ENCODE peak calls at places on chromosomes 13 and 19, in seven cellular contexts. B is lung, Q is left ventricle myocardium inferior, A is MG63, Z is AG10803, Y is mucosa of descending colon, G is IMR-90. D is an unnamed sample.

GRCh38 chr19:12331211-12331941 is 2.1 kb downstream of the ZNF563 start:
- DNase-seq in G (no peak), Z (no peak), A (no peak), Q (no peak), Y (no peak), B (no peak), D (no peak)

GRCh38 chr13:50224534-50224933 is 209.3 kb downstream of the KCNRG start:
- DNase-seq in A (no peak), B (no peak), Z (peak), Y (no peak), G (peak), Q (no peak), D (no peak)

GRCh38 chr13:97122381-97122996 is 99.6 kb upstream of the MBNL2 start:
- DNase-seq in Z (peak), A (no peak), Q (no peak), Y (no peak), B (no peak), G (peak), D (peak)

GRCh38 chr19:1496714-1497577 is 6.0 kb downstream of the REEP6 start:
- DNase-seq in A (no peak), Q (no peak), Z (no peak), G (no peak), B (no peak), Y (no peak), D (no peak)

GRCh38 chr13:100301418-100301817 is 212.5 kb downstream of the PCCA start:
- DNase-seq in Q (no peak), Y (no peak), B (no peak), Z (no peak), G (no peak), A (no peak), D (no peak)

GRCh38 chr19:16069813-16070365 is 6.4 kb upstream of the TPM4 start:
- DNase-seq in B (no peak), A (no peak), G (no peak), Q (no peak), Z (no peak), Y (peak), D (no peak)

GRCh38 chr13:72390909-72391308 is 336.5 kb downstream of the MZT1 start:
- DNase-seq in Q (no peak), Y (no peak), G (no peak), Z (peak), B (no peak), A (no peak), D (no peak)

GRCh38 chr19:52007805-52008557 is at the start of gene ZNF615:
- DNase-seq in G (peak), A (peak), B (peak), Q (peak), Z (peak), Y (peak), D (peak)

GRCh38 chr13:99033814-99034213 is 56.0 kb upstream of the DOCK9 start:
- DNase-seq in Q (no peak), Z (peak), A (no peak), B (no peak), Y (no peak), G (peak), D (peak)

GRCh38 chr13:59468396-59468795 is 695.3 kb downstream of the DIAPH3 start:
- DNase-seq in Z (no peak), A (no peak), G (no peak), Y (no peak), B (no peak), Q (no peak), D (no peak)

GRCh38 chr19:46755077-46755852 is 9.0 kb upstream of the STRN4 start:
- DNase-seq in Y (no peak), A (peak), Z (peak), B (no peak), Q (no peak), G (peak), D (peak)

GRCh38 chr13:109776575-109776974 is 9.8 kb downstream of the IRS2 start:
- DNase-seq in Q (no peak), G (peak), Y (no peak), Z (no peak), A (no peak), B (no peak), D (no peak)

GRCh38 chr19:13902993-13903555 is 2.8 kb downstream of the BRME1 start:
- DNase-seq in Z (no peak), Y (no peak), B (no peak), Q (no peak), A (no peak), G (no peak), D (no peak)

GRCh38 chr13:105991622-105992254 is 543.7 kb downstream of the EFNB2 start:
- DNase-seq in B (peak), Y (no peak), Q (no peak), A (peak), Z (peak), G (peak), D (peak)

GRCh38 chr13:27617801-27618411 is 2.4 kb downstream of the LNX2 start:
- DNase-seq in B (peak), Y (no peak), G (no peak), Q (no peak), A (no peak), Z (no peak), D (no peak)

GRCh38 chr13:40657961-40658360 is 8.5 kb downstream of the FOXO1 start:
- DNase-seq in Z (no peak), A (no peak), Q (no peak), B (no peak), G (no peak), Y (no peak), D (no peak)

GRCh38 chr19:16258440-16258903 is 60.8 kb downstream of the AP1M1 start:
- DNase-seq in Y (peak), Z (no peak), Q (peak), A (no peak), B (peak), G (no peak), D (no peak)

GRCh38 chr19:11375143-11375948 is 880 bp downstream of the SWSAP1 start:
- DNase-seq in G (no peak), Y (peak), Q (peak), B (peak), Z (no peak), A (no peak), D (no peak)

GRCh38 chr19:19120308-19121156 is 17.7 kb downstream of the TMEM161A start:
- DNase-seq in G (peak), Z (peak), Y (peak), Q (no peak), B (peak), A (peak), D (peak)

GRCh38 chr19:30063184-30064020 is 121.4 kb downstream of the URI1 start:
- DNase-seq in B (no peak), Z (no peak), Q (no peak), A (no peak), Y (no peak), G (no peak), D (no peak)

GRCh38 chr13:99356216-99357089 is 49.3 kb upstream of the GPR183 start:
- DNase-seq in Z (peak), G (peak), A (no peak), B (no peak), Q (no peak), Y (no peak), D (no peak)

GRCh38 chr19:6765738-6766356 is 1.4 kb downstream of the SH2D3A start:
- DNase-seq in Z (no peak), Q (no peak), A (no peak), B (peak), G (no peak), Y (peak), D (no peak)

GRCh38 chr13:50598338-50598737 is 245.2 kb downstream of the DLEU7 start:
- DNase-seq in A (no peak), G (no peak), Z (no peak), B (no peak), Y (no peak), Q (no peak), D (no peak)

GRCh38 chr13:76239031-76239680 is 603.0 kb downstream of the LMO7 start:
- DNase-seq in B (no peak), Y (no peak), A (no peak), G (no peak), Z (no peak), Q (no peak), D (no peak)

GRCh38 chr19:45444318-45445041 is 20.8 kb upstream of the ERCC1 start:
- DNase-seq in Z (peak), G (peak), Y (peak), Q (peak), B (peak), A (peak), D (peak)

GRCh38 chr13:80574113-80574512 is 233.2 kb upstream of the SPRY2 start:
- DNase-seq in B (no peak), A (no peak), Q (no peak), G (no peak), Y (no peak), Z (no peak), D (peak)

GRCh38 chr19:48826606-48827020 is 9.7 kb downstream of the HSD17B14 start:
- DNase-seq in A (no peak), Z (no peak), Y (no peak), G (no peak), B (peak), Q (no peak), D (no peak)

GRCh38 chr19:55173717-55174409 is 6.2 kb downstream of the SYT5 start:
- DNase-seq in Z (peak), A (peak), G (peak), B (no peak), Y (peak), Q (peak), D (peak)

GRCh38 chr13:95087746-95088305 is 213.4 kb downstream of the ABCC4 start:
- DNase-seq in Y (no peak), G (peak), A (no peak), Z (peak), Q (no peak), B (no peak), D (peak)

GRCh38 chr19:24059572-24060295 is 27.3 kb upstream of the ZNF254 start:
- DNase-seq in Q (no peak), Z (no peak), A (no peak), G (no peak), Y (no peak), B (no peak), D (no peak)

GRCh38 chr13:82011355-82011754 is 1670.4 kb upstream of the SPRY2 start:
- DNase-seq in B (no peak), A (no peak), Q (no peak), Y (no peak), G (no peak), Z (no peak), D (no peak)

GRCh38 chr19:5395541-5395940 is 54.9 kb upstream of the PTPRS start:
- DNase-seq in G (no peak), Y (no peak), Z (peak), B (no peak), A (no peak), Q (no peak), D (peak)

GRCh38 chr19:3310280-3310679 is 56.1 kb upstream of the NFIC start:
- DNase-seq in Z (no peak), B (no peak), Q (no peak), G (no peak), Y (no peak), A (no peak), D (no peak)

GRCh38 chr19:3310711-3311110 is 55.7 kb upstream of the NFIC start:
- DNase-seq in G (no peak), Q (no peak), B (no peak), Y (no peak), Z (no peak), A (no peak), D (no peak)

GRCh38 chr19:3314962-3315675 is 51.3 kb upstream of the NFIC start:
- DNase-seq in B (no peak), Z (no peak), A (no peak), G (no peak), Q (no peak), Y (no peak), D (no peak)

GRCh38 chr19:3315676-3315973 is 50.8 kb upstream of the NFIC start:
- DNase-seq in B (no peak), Z (no peak), Y (no peak), Q (no peak), A (no peak), G (no peak), D (no peak)

DNA sequence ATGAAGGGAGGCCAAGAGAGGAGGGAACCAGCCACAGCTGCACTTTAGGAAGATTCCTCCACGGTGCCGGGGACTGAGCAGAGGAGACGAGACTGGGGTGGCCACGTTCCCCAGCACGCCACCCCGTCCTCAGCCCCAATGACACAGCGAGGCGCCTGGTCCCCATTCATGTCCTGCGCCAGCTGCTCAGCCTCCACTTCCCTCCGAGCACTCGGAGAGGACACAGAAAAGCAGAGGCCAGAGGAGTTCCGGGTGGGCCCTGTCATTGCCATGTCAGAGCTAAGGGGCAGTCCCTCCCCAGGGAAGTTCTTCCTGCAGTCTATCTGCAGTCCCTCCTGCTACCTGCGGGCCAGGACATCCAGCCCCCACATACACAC is 53.2 kb upstream of the NFIC start:
- DNase-seq in G (no peak), Y (no peak), A (no peak), Z (no peak), B (no peak), Q (no peak), D (no peak)
- H3K4me3 ChIP-seq in G (no peak), Y (no peak), A (no peak), Z (no peak), B (no peak), Q (no peak), D (no peak)

GRCh38 chr19:53328967-53329366 is 4.6 kb upstream of the ZNF845 start:
- DNase-seq in A (no peak), Z (peak), Y (no peak), B (peak), Q (peak), G (peak), D (peak)

GRCh38 chr19:53333071-53333465 is 481 bp upstream of the ZNF845 start:
- DNase-seq in Z (peak), Q (peak), G (no peak), B (peak), A (peak), Y (peak), D (no peak)

GRCh38 chr19:53333466-53334449 is at the start of gene ZNF845:
- DNase-seq in Y (peak), B (peak), Z (peak), Q (peak), G (peak), A (peak), D (peak)

GRCh38 chr19:53332484-53332883 is 1.1 kb upstream of the ZNF845 start:
- DNase-seq in Z (no peak), Q (no peak), Y (no peak), G (no peak), A (no peak), B (no peak), D (no peak)
- H3K4me3 ChIP-seq in Z (peak), Q (peak), Y (no peak), G (no peak), A (peak), B (no peak), D (peak)

DNA sequence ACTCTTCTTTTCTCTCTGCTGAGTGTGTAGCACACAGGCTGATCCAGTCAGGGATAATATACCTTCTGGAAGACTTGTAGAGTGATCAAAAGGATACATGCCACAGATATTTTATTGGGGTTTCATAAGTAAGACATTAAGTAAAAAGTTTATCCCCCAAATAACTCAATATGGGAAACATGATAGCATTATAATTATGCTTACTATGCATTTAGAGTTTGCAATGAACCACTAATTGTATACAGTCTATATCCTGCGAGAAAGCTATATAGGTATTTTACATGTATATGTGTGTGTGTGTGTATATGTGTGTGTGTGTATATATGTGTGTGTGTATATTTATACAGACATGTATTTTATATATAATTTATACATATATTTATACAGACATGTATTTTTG is 312.4 kb upstream of the OBI1 start:
- DNase-seq in Z (no peak), A (no peak), Q (no peak), B (no peak), Y (no peak), G (no peak), D (no peak)
- H3K4me3 ChIP-seq in Z (no peak), A (no peak), Q (no peak), B (no peak), Y (no peak), G (no peak), D (no peak)

DNA sequence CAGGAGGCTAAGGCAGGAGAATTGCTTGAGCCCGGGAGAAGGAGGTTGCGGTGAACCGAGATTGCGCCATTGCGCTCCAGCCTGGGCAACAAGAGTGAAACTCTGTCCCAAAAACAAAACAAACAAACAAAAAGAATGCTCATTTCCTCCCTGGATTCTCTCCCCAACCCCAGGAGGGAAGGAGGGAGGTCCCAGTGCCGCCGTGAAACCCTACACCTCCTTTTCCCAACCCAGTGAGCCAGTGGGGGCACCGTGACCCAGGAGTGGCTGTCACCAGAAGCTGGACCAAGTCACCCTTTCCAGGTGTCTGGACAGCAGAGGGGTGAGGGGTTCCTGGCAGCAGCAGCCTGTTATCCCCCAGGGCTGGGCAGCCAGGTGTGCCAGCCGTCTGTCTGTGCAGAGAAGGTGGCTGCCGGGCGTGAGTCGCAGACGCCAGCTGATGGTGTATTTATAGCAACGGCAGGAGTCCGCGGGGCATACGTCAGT is 23.5 kb downstream of the NFIC start:
- DNase-seq in G (peak), A (no peak), Q (no peak), Z (peak), Y (no peak), B (no peak), D (peak)
- H3K4me3 ChIP-seq in G (no peak), A (no peak), Q (no peak), Z (no peak), Y (no peak), B (no peak), D (no peak)